ENCODE peak calls at places on chromosome 9, in seven cellular contexts. D is activated CD4-positive, alpha-beta T cell treated with anti-CD3 and anti-CD28 coated beads, Interleukin-2, amount 50 U/mL, for 48 hours; Z is SK-MEL-5; L is AG08396; C is LoVo; A is HFFc6; G is glomerular endothelial cell. X is an unnamed sample.

GRCh38 chr9:114157516-114158176 is 2.3 kb downstream of the COL27A1 start:
- DNase-seq in D (no peak), Z (no peak), L (no peak), C (no peak), A (peak; percentile 38), G (no peak), X (no peak)

GRCh38 chr9:33044162-33044673 is 19.1 kb downstream of the DNAJA1 start:
- DNase-seq in D (peak; percentile 61), Z (peak; percentile 81), L (peak; percentile 93), C (peak; percentile 82), A (peak; percentile 74), G (peak; percentile 63), X (peak; percentile 51)

GRCh38 chr9:127754761-127755557 is 19.9 kb upstream of the TOR2A start:
- DNase-seq in D (no peak), Z (no peak), L (no peak), C (no peak), A (no peak), G (no peak), X (no peak)

GRCh38 chr9:68678430-68678829 is 26.6 kb upstream of the PIP5K1B start:
- DNase-seq in D (no peak), Z (peak; percentile 71), L (no peak), C (no peak), A (no peak), G (no peak), X (no peak)

GRCh38 chr9:93549636-93550035 is 26.7 kb upstream of the PHF2 start:
- DNase-seq in D (no peak), Z (no peak), L (no peak), C (no peak), A (no peak), G (no peak), X (no peak)

GRCh38 chr9:96453625-96454024 is 3.7 kb downstream of the HABP4 start:
- DNase-seq in D (no peak), Z (peak; percentile 60), L (peak; percentile 53), C (no peak), A (peak; percentile 47), G (no peak), X (no peak)

GRCh38 chr9:77475641-77476473 is 172.3 kb downstream of the GNA14 start:
- DNase-seq in D (peak; percentile 55), Z (no peak), L (no peak), C (no peak), A (peak; percentile 35), G (no peak), X (peak; percentile 76)

GRCh38 chr9:87701931-87702421 is 23.9 kb upstream of the CTSL start:
- DNase-seq in D (no peak), Z (no peak), L (no peak), C (no peak), A (peak; percentile 20), G (no peak), X (no peak)

GRCh38 chr9:134778156-134778555 is 102.5 kb upstream of the FCN2 start:
- DNase-seq in D (no peak), Z (no peak), L (no peak), C (no peak), A (no peak), G (no peak), X (no peak)

GRCh38 chr9:121895836-121896544 is 197.1 kb downstream of the TTLL11 start:
- DNase-seq in D (no peak), Z (peak; percentile 25), L (no peak), C (peak; percentile 14), A (peak; percentile 15), G (no peak), X (no peak)

GRCh38 chr9:100589582-100589981 is 11.7 kb downstream of the CAVIN4 start:
- DNase-seq in D (no peak), Z (no peak), L (no peak), C (no peak), A (peak; percentile 58), G (no peak), X (no peak)

GRCh38 chr9:86942352-86943222 is 4.7 kb downstream of the GAS1 start:
- DNase-seq in D (no peak), Z (no peak), L (no peak), C (no peak), A (no peak), G (no peak), X (no peak)

GRCh38 chr9:93092171-93092991 is 3.6 kb upstream of the CARD19 start:
- DNase-seq in D (peak; percentile 1), Z (no peak), L (no peak), C (no peak), A (no peak), G (no peak), X (no peak)

GRCh38 chr9:131744171-131744714 is 4.4 kb upstream of the RAPGEF1 start:
- DNase-seq in D (no peak), Z (no peak), L (no peak), C (no peak), A (no peak), G (no peak), X (no peak)

GRCh38 chr9:106964329-106964728 is 101.4 kb downstream of the ZNF462 start:
- DNase-seq in D (no peak), Z (no peak), L (no peak), C (no peak), A (no peak), G (no peak), X (no peak)

GRCh38 chr9:91159664-91160121 is 202.0 kb downstream of the AUH start:
- DNase-seq in D (no peak), Z (no peak), L (peak; percentile 57), C (no peak), A (no peak), G (no peak), X (no peak)

GRCh38 chr9:126361810-126362238 is 35.2 kb downstream of the MVB12B start:
- DNase-seq in D (no peak), Z (no peak), L (no peak), C (no peak), A (no peak), G (no peak), X (no peak)